ENCODE peak calls at places on chromosomes 12 and 14, in six cellular contexts. A, F, X, G, V and Z are unnamed samples.

GRCh38 chr12:3004655-3005565 is 45.7 kb downstream of the TEAD4 start:
- DNase-seq in A (no peak), F (no peak), X (no peak), G (no peak), V (peak; percentile 55), Z (no peak)

GRCh38 chr12:106814649-106815048 is 40.2 kb downstream of the RIC8B start:
- DNase-seq in A (no peak), F (no peak), X (no peak), G (no peak), V (no peak), Z (no peak)

GRCh38 chr12:29710104-29710503 is 73.6 kb downstream of the TMTC1 start:
- DNase-seq in A (no peak), F (no peak), X (no peak), G (no peak), V (no peak), Z (peak; percentile 74)

GRCh38 chr12:96846313-96846712 is 60.7 kb upstream of the NEDD1 start:
- DNase-seq in A (no peak), F (no peak), X (no peak), G (no peak), V (no peak), Z (no peak)

GRCh38 chr14:21104448-21105060 is 3.7 kb downstream of the TMEM253 start:
- DNase-seq in A (peak; percentile 29), F (peak; percentile 83), X (no peak), G (peak; percentile 87), V (peak; percentile 69), Z (peak; percentile 91)

GRCh38 chr12:12563529-12563928 is 866 bp upstream of the DUSP16 start:
- DNase-seq in A (no peak), F (no peak), X (no peak), G (no peak), V (no peak), Z (no peak)

GRCh38 chr12:112148031-112148513 is 22.7 kb downstream of the TRAFD1 start:
- DNase-seq in A (no peak), F (peak; percentile 7), X (no peak), G (no peak), V (no peak), Z (no peak)

GRCh38 chr14:66709292-66709691 is 201.3 kb downstream of the GPHN start:
- DNase-seq in A (no peak), F (no peak), X (peak; percentile 8), G (no peak), V (no peak), Z (no peak)

GRCh38 chr12:75658826-75659823 is 147.7 kb upstream of the KRR1 start:
- DNase-seq in A (no peak), F (no peak), X (no peak), G (no peak), V (no peak), Z (no peak)

GRCh38 chr12:54495327-54495726 is 2.2 kb upstream of the NCKAP1L start:
- DNase-seq in A (no peak), F (no peak), X (no peak), G (no peak), V (no peak), Z (no peak)

GRCh38 chr12:66898700-66899469 is 220.0 kb upstream of the GRIP1 start:
- DNase-seq in A (no peak), F (no peak), X (no peak), G (no peak), V (no peak), Z (no peak)

GRCh38 chr12:122423258-122424165 is 1.0 kb upstream of the CLIP1 start:
- DNase-seq in A (no peak), F (no peak), X (peak; percentile 64), G (peak; percentile 31), V (no peak), Z (peak; percentile 69)

GRCh38 chr14:64584185-64584584 is 34.4 kb downstream of the PPP1R36 start:
- DNase-seq in A (no peak), F (no peak), X (no peak), G (no peak), V (no peak), Z (no peak)

GRCh38 chr14:61549425-61549824 is 145.9 kb upstream of the HIF1A start:
- DNase-seq in A (no peak), F (no peak), X (no peak), G (no peak), V (no peak), Z (no peak)

GRCh38 chr12:124443929-124444712 is 123.3 kb downstream of the NCOR2 start:
- DNase-seq in A (no peak), F (no peak), X (no peak), G (no peak), V (no peak), Z (no peak)

GRCh38 chr14:99437706-99438105 is 43.0 kb downstream of the SETD3 start:
- DNase-seq in A (no peak), F (no peak), X (no peak), G (no peak), V (no peak), Z (no peak)

GRCh38 chr14:99440278-99440677 is 40.4 kb downstream of the SETD3 start:
- DNase-seq in A (no peak), F (no peak), X (no peak), G (no peak), V (no peak), Z (no peak)

GRCh38 chr14:99445916-99446315 is 34.7 kb downstream of the SETD3 start:
- DNase-seq in A (no peak), F (no peak), X (no peak), G (no peak), V (no peak), Z (no peak)

GRCh38 chr14:99441918-99442317 is 38.7 kb downstream of the SETD3 start:
- DNase-seq in A (no peak), F (no peak), X (no peak), G (no peak), V (no peak), Z (no peak)

DNA sequence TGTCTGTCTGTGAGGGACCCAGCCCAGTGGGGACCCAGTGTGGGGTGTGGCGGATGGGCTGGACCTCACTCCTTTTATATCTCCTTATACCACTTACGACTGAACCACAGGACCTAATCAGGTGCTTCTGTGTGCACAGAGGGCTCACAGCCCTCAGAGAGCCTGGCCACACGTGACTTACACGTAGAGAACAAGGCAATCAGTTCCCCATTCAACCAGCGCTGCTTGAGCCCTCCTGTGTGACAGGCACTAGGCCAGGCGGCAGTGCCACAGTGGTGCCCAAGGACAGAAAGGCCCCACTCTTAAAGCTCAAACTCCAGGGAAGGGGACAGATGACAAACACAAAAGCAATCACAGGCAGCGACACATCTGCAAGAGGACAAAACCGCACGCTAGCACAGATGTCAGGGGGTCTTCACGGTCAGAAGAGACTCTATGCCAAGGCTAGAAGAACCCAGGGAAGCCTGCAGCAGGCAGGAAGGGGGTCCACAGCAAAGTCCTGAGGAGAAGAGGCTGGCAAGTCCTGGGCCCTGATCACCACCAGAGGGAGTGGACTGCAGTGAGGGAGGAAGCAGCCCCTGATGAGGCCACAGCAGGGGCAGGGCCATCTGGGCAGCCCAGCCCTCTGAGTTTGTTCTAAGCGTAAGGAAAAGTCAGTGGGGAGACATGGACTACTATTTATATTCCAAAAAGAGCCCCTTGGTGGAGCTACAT is 39.3 kb downstream of the SETD3 start:
- DNase-seq in A (no peak), F (no peak), X (peak; percentile 18), G (no peak), V (no peak), Z (no peak)
- H3K4me3 ChIP-seq in A (no peak overlapping the region), F (no peak overlapping the region), X (no peak overlapping the region), G (no peak overlapping the region), V (no peak overlapping the region), Z (no peak overlapping the region)

DNA sequence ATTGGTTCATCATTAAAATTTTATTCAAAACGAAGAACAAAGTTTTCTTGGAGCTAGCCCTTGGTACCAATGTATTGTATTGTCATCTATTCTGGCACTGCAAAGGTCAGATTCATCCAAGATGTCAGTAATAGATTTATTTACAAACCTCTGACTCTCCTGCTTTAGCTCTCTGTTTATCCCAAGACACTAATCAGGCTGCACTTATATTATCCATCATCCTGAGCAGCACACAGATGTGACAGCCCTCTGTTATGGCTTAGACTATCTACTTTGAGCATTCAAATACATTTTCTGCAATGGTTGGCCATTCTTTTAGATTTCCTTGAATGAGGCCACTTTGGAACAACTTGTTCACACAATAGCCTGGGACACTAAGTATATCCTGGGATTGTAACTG is 5.0 kb upstream of the PTPRR start:
- DNase-seq in A (no peak), F (no peak), X (no peak), G (no peak), V (no peak), Z (no peak)
- TF ChIP-seq EP300 in A (no peak), F (no peak), X (no peak), G (no peak), V (no peak), Z (no peak)

GRCh38 chr12:1532796-1533195 is 61.6 kb downstream of the FBXL14 start:
- DNase-seq in A (no peak), F (no peak), X (no peak), G (no peak), V (no peak), Z (no peak)

GRCh38 chr12:1532367-1532752 is 62.0 kb downstream of the FBXL14 start:
- DNase-seq in A (no peak), F (no peak), X (no peak), G (no peak), V (no peak), Z (no peak)

GRCh38 chr12:1533602-1534304 is 60.6 kb downstream of the FBXL14 start:
- DNase-seq in A (no peak), F (no peak), X (no peak), G (peak; percentile 47), V (no peak), Z (no peak)

GRCh38 chr12:1531654-1532366 is 62.6 kb downstream of the FBXL14 start:
- DNase-seq in A (no peak), F (no peak), X (no peak), G (no peak), V (no peak), Z (no peak)

GRCh38 chr12:1533205-1533601 is 61.2 kb downstream of the FBXL14 start:
- DNase-seq in A (peak; percentile 28), F (no peak), X (no peak), G (no peak), V (no peak), Z (no peak)
- H3K4me3 ChIP-seq in A (no peak overlapping the region), F (peak overlapping the region; percentile 22), X (no peak overlapping the region), G (peak overlapping the region; percentile 14), V (no peak overlapping the region), Z (no peak overlapping the region)

DNA sequence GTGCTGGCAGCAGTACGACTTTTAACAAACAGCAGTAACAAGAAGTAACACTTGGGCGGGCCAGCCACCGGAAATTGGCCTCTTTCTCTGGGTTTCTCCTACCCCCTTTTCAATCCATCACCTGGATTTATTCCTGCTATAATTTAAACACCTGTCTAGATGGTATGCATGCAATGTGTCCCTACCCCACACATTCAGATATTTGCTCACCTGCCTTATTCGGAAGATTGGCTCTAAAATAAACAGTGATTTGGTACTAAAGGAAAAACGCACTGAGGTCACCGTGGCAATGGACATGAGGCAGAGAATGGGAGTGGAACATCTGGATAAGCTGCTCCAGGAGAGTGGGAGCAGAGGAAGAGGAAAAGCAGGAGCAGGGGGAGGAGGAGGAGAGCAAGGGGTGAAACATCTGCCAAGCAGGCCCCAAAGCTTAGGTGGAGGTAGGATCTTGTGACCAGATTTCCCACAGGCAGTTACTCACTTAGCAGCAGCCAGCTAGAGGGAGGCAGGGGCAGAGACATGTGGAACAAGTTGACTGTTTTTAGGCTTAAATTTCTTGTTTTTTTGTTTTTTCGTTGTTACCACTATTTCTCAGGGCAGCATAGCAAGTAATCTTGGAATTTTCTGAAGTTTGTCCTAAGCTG is 150.9 kb downstream of the TTLL5 start:
- DNase-seq in A (no peak), F (no peak), X (no peak), G (no peak), V (no peak), Z (no peak)
- TF ChIP-seq EP300 in A (no peak), F (no peak), X (no peak), G (no peak), V (no peak), Z (no peak)